ENCODE peak calls at places on chromosomes 16 and 17, in four cellular contexts. X is body of pancreas, C is GM13976, W is RWPE2. G is an unnamed sample.
A peak's percentile ranks its signal among the peaks of the same experiment; 100 is the strongest.

GRCh38 chr17:49580981-49581644 is 5.4 kb downstream of the NXPH3 start:
- DNase-seq in W (no peak), X (no peak), C (no peak), G (no peak)

GRCh38 chr17:80312621-80313135 is 52.0 kb downstream of the RNF213 start:
- DNase-seq in C (no peak), W (no peak), X (no peak), G (no peak)

GRCh38 chr17:67136191-67137025 is 92.1 kb downstream of the CACNG1 start:
- DNase-seq in C (no peak), X (no peak), W (no peak), G (no peak)

GRCh38 chr16:14043278-14043677 is 27.8 kb upstream of the MRTFB start:
- DNase-seq in X (no peak), W (no peak), C (no peak), G (no peak)

GRCh38 chr16:61892531-61892930 is 143.7 kb downstream of the CDH8 start:
- DNase-seq in C (no peak), X (no peak), W (no peak), G (no peak)

GRCh38 chr17:19021622-19022083 is 17.1 kb upstream of the FAM83G start:
- DNase-seq in W (no peak), C (no peak), X (no peak), G (no peak)

GRCh38 chr17:57902800-57903759 is 52.1 kb downstream of the CUEDC1 start:
- DNase-seq in C (peak; percentile 86), X (peak; percentile 99), W (peak; percentile 84), G (peak; percentile 93)

GRCh38 chr17:82101767-82102679 is 4.0 kb upstream of the FASN start:
- DNase-seq in W (no peak), C (no peak), X (peak; percentile 40), G (no peak)

GRCh38 chr17:49016775-49017463 is 19.7 kb downstream of the IGF2BP1 start:
- DNase-seq in W (peak; percentile 88), X (peak; percentile 68), C (no peak), G (no peak)

GRCh38 chr16:49491111-49491670 is 117.6 kb downstream of the C16orf78 start:
- DNase-seq in C (no peak), X (no peak), W (peak; percentile 9), G (no peak)

GRCh38 chr16:80601182-80601581 is 60.4 kb downstream of the DYNLRB2 start:
- DNase-seq in X (no peak), W (no peak), C (no peak), G (no peak)

GRCh38 chr17:78557598-78558039 is 19.6 kb downstream of the DNAH17 start:
- DNase-seq in W (no peak), C (no peak), X (no peak), G (no peak)

GRCh38 chr17:81387235-81388060 is 7.8 kb upstream of the BAHCC1 start:
- DNase-seq in C (peak; percentile 86), W (no peak), X (peak; percentile 63), G (no peak)

GRCh38 chr17:32813021-32813420 is 63.9 kb downstream of the MYO1D start:
- DNase-seq in C (no peak), W (no peak), X (no peak), G (no peak)

DNA sequence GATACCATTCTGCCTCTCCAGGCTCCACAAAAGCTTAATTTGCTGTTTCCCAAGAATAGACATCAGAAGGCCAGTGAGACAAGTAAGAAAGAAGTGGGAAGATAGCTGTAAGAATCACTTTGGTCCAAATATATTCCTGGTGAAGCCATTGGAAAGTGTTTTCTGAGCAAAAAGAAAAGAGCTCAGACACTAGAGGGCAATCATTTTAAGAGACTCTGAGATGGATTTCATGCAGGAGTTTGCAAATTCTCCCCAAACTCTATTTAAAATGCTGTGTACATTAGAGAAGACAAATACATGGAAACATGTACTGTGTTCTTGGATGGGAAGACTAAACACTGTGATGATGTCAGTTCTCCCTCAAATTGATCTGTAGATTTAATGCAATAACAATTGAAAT is 8.0 kb upstream of the SLC6A2 start:
- DNase-seq in C (no peak), W (no peak), X (no peak), G (no peak)
- TF ChIP-seq CTCF in C (no peak), W (peak; percentile 30), X (no peak), G (no peak)

GRCh38 chr16:4574919-4575705 is 19.0 kb downstream of the C16orf96 start:
- DNase-seq in C (peak; percentile 21), W (no peak), X (peak; percentile 92), G (no peak)
- TF ChIP-seq CTCF in C (no peak), W (no peak), X (no peak), G (no peak)

GRCh38 chr16:5428932-5429331 is 331.3 kb upstream of the EEF2KMT start:
- DNase-seq in W (no peak), X (no peak), C (no peak), G (no peak)
- TF ChIP-seq CTCF in W (no peak), X (no peak), C (no peak), G (no peak)

GRCh38 chr16:87017388-87018012 is 299.7 kb downstream of the C16orf95 start:
- DNase-seq in W (no peak), C (no peak), X (no peak), G (no peak)
- TF ChIP-seq CTCF in W (peak; percentile 75), C (no peak), X (no peak), G (no peak)

GRCh38 chr17:14781123-14781522 is 480.2 kb downstream of the HS3ST3B1 start:
- DNase-seq in W (no peak), C (no peak), X (no peak), G (no peak)

GRCh38 chr17:14790518-14790917 is 474.6 kb downstream of the PMP22 start:
- DNase-seq in C (no peak), W (no peak), X (no peak), G (no peak)

GRCh38 chr17:14780116-14780515 is 479.2 kb downstream of the HS3ST3B1 start:
- DNase-seq in W (no peak), X (no peak), C (no peak), G (no peak)

GRCh38 chr17:14779236-14779635 is 478.4 kb downstream of the HS3ST3B1 start:
- DNase-seq in C (no peak), W (no peak), X (no peak), G (no peak)

GRCh38 chr17:14784997-14785696 is 480.0 kb downstream of the PMP22 start:
- DNase-seq in W (no peak), C (no peak), X (no peak), G (no peak)
- TF ChIP-seq CTCF in W (peak; percentile 14), C (peak; percentile 37), X (peak; percentile 11), G (no peak)

G was measured in coronary artery.